ENCODE peak calls at places on chromosomes 5 and 9, in four cellular contexts. One of them, this sample, is unnamed.

GRCh38 chr5:79535477-79536192 is 21.7 kb upstream of the HOMER1 start:
- DNase-seq in T-helper 9 cell: no peak
- DNase-seq in activated T-helper 1 cell treated with anti-CD3 and anti-CD28 coated beads, Interleukin-12 subunit alpha, Interleukin-12 subunit beta, Interleukin-2, Interleukin-4 antibody, amounts not matched to agents 30 ng/mL and 10 ng/mL and 1 ng/mL, durations not matched to agents 14 hours and 24 hours and 36 hours: no peak
- DNase-seq in right lobe of liver: no peak
- DNase-seq in this sample: no peak

GRCh38 chr9:128921881-128922763 is 1.3 kb downstream of the PHYHD1 start:
- DNase-seq in T-helper 9 cell: no peak
- DNase-seq in activated T-helper 1 cell treated with anti-CD3 and anti-CD28 coated beads, Interleukin-12 subunit alpha, Interleukin-12 subunit beta, Interleukin-2, Interleukin-4 antibody, amounts not matched to agents 30 ng/mL and 10 ng/mL and 1 ng/mL, durations not matched to agents 14 hours and 24 hours and 36 hours: no peak
- DNase-seq in right lobe of liver: peak
- DNase-seq in this sample: no peak

GRCh38 chr5:172648008-172648359 is 6.9 kb downstream of the NEURL1B start:
- DNase-seq in T-helper 9 cell: no peak
- DNase-seq in activated T-helper 1 cell treated with anti-CD3 and anti-CD28 coated beads, Interleukin-12 subunit alpha, Interleukin-12 subunit beta, Interleukin-2, Interleukin-4 antibody, amounts not matched to agents 30 ng/mL and 10 ng/mL and 1 ng/mL, durations not matched to agents 14 hours and 24 hours and 36 hours: no peak
- DNase-seq in right lobe of liver: no peak
- DNase-seq in this sample: no peak

GRCh38 chr5:168342151-168342825 is 50.8 kb downstream of the WWC1 start:
- DNase-seq in T-helper 9 cell: no peak
- DNase-seq in activated T-helper 1 cell treated with anti-CD3 and anti-CD28 coated beads, Interleukin-12 subunit alpha, Interleukin-12 subunit beta, Interleukin-2, Interleukin-4 antibody, amounts not matched to agents 30 ng/mL and 10 ng/mL and 1 ng/mL, durations not matched to agents 14 hours and 24 hours and 36 hours: no peak
- DNase-seq in right lobe of liver: no peak
- DNase-seq in this sample: no peak

GRCh38 chr5:167453518-167454020 is 837.9 kb upstream of the WWC1 start:
- DNase-seq in T-helper 9 cell: no peak
- DNase-seq in activated T-helper 1 cell treated with anti-CD3 and anti-CD28 coated beads, Interleukin-12 subunit alpha, Interleukin-12 subunit beta, Interleukin-2, Interleukin-4 antibody, amounts not matched to agents 30 ng/mL and 10 ng/mL and 1 ng/mL, durations not matched to agents 14 hours and 24 hours and 36 hours: no peak
- DNase-seq in right lobe of liver: no peak
- DNase-seq in this sample: no peak

GRCh38 chr5:77420940-77421339 is 71.2 kb downstream of the WDR41 start:
- DNase-seq in T-helper 9 cell: no peak
- DNase-seq in activated T-helper 1 cell treated with anti-CD3 and anti-CD28 coated beads, Interleukin-12 subunit alpha, Interleukin-12 subunit beta, Interleukin-2, Interleukin-4 antibody, amounts not matched to agents 30 ng/mL and 10 ng/mL and 1 ng/mL, durations not matched to agents 14 hours and 24 hours and 36 hours: no peak
- DNase-seq in right lobe of liver: no peak
- DNase-seq in this sample: no peak

GRCh38 chr5:179259731-179260323 is 85.4 kb downstream of the ADAMTS2 start:
- DNase-seq in T-helper 9 cell: no peak
- DNase-seq in activated T-helper 1 cell treated with anti-CD3 and anti-CD28 coated beads, Interleukin-12 subunit alpha, Interleukin-12 subunit beta, Interleukin-2, Interleukin-4 antibody, amounts not matched to agents 30 ng/mL and 10 ng/mL and 1 ng/mL, durations not matched to agents 14 hours and 24 hours and 36 hours: no peak
- DNase-seq in right lobe of liver: peak
- DNase-seq in this sample: no peak

GRCh38 chr9:120267929-120268328 is 312.0 kb downstream of the CDK5RAP2 start:
- DNase-seq in T-helper 9 cell: no peak
- DNase-seq in activated T-helper 1 cell treated with anti-CD3 and anti-CD28 coated beads, Interleukin-12 subunit alpha, Interleukin-12 subunit beta, Interleukin-2, Interleukin-4 antibody, amounts not matched to agents 30 ng/mL and 10 ng/mL and 1 ng/mL, durations not matched to agents 14 hours and 24 hours and 36 hours: no peak
- DNase-seq in right lobe of liver: no peak
- DNase-seq in this sample: no peak

GRCh38 chr5:108418172-108418571 is 36.3 kb upstream of the FBXL17 start:
- DNase-seq in T-helper 9 cell: no peak
- DNase-seq in activated T-helper 1 cell treated with anti-CD3 and anti-CD28 coated beads, Interleukin-12 subunit alpha, Interleukin-12 subunit beta, Interleukin-2, Interleukin-4 antibody, amounts not matched to agents 30 ng/mL and 10 ng/mL and 1 ng/mL, durations not matched to agents 14 hours and 24 hours and 36 hours: no peak
- DNase-seq in right lobe of liver: no peak
- DNase-seq in this sample: no peak

GRCh38 chr9:89160797-89161196 is 17.8 kb downstream of the SHC3 start:
- DNase-seq in T-helper 9 cell: no peak
- DNase-seq in activated T-helper 1 cell treated with anti-CD3 and anti-CD28 coated beads, Interleukin-12 subunit alpha, Interleukin-12 subunit beta, Interleukin-2, Interleukin-4 antibody, amounts not matched to agents 30 ng/mL and 10 ng/mL and 1 ng/mL, durations not matched to agents 14 hours and 24 hours and 36 hours: no peak
- DNase-seq in right lobe of liver: no peak
- DNase-seq in this sample: no peak

GRCh38 chr5:40410231-40410861 is 269.4 kb upstream of the PTGER4 start:
- DNase-seq in T-helper 9 cell: peak
- DNase-seq in activated T-helper 1 cell treated with anti-CD3 and anti-CD28 coated beads, Interleukin-12 subunit alpha, Interleukin-12 subunit beta, Interleukin-2, Interleukin-4 antibody, amounts not matched to agents 30 ng/mL and 10 ng/mL and 1 ng/mL, durations not matched to agents 14 hours and 24 hours and 36 hours: peak
- DNase-seq in right lobe of liver: no peak
- DNase-seq in this sample: peak

GRCh38 chr5:11904270-11904906 is at the start of gene CTNND2:
- DNase-seq in T-helper 9 cell: no peak
- DNase-seq in activated T-helper 1 cell treated with anti-CD3 and anti-CD28 coated beads, Interleukin-12 subunit alpha, Interleukin-12 subunit beta, Interleukin-2, Interleukin-4 antibody, amounts not matched to agents 30 ng/mL and 10 ng/mL and 1 ng/mL, durations not matched to agents 14 hours and 24 hours and 36 hours: no peak
- DNase-seq in right lobe of liver: no peak
- DNase-seq in this sample: no peak